ENCODE peak calls at places on chromosome 6, in ten cellular contexts. One of them, this sample, is unnamed.
A peak's percentile ranks its signal among the peaks of the same experiment; 100 is the strongest.

GRCh38 chr6:24933868-24934401 is 1.8 kb downstream of the RIPOR2 start:
- DNase-seq in effector CD4-positive, alpha-beta T cell: no peak
- DNase-seq in ELR: peak; percentile 43
- DNase-seq in heart left ventricle: no peak
- DNase-seq in kidney epithelial cell: no peak
- DNase-seq in A172: peak; percentile 40
- DNase-seq in foreskin melanocyte: no peak
- DNase-seq in head of caudate nucleus: no peak
- DNase-seq in MV-4-11: peak; percentile 4
- DNase-seq in BJ: no peak
- DNase-seq in this sample: peak; percentile 43

GRCh38 chr6:144555078-144555477 is 269.9 kb downstream of the UTRN start:
- DNase-seq in A172: no peak
- DNase-seq in BJ: no peak
- DNase-seq in heart left ventricle: no peak
- DNase-seq in MV-4-11: peak; percentile 15
- DNase-seq in foreskin melanocyte: no peak
- DNase-seq in kidney epithelial cell: no peak
- DNase-seq in ELR: no peak
- DNase-seq in head of caudate nucleus: no peak
- DNase-seq in effector CD4-positive, alpha-beta T cell: no peak
- DNase-seq in this sample: no peak

GRCh38 chr6:93124226-93124625 is 295.1 kb downstream of the EPHA7 start:
- DNase-seq in foreskin melanocyte: no peak
- DNase-seq in head of caudate nucleus: no peak
- DNase-seq in MV-4-11: no peak
- DNase-seq in BJ: no peak
- DNase-seq in A172: no peak
- DNase-seq in kidney epithelial cell: no peak
- DNase-seq in heart left ventricle: no peak
- DNase-seq in effector CD4-positive, alpha-beta T cell: no peak
- DNase-seq in ELR: no peak
- DNase-seq in this sample: peak; percentile 2

GRCh38 chr6:124056884-124057283 is 253.2 kb downstream of the NKAIN2 start:
- DNase-seq in A172: no peak
- DNase-seq in effector CD4-positive, alpha-beta T cell: no peak
- DNase-seq in ELR: no peak
- DNase-seq in BJ: no peak
- DNase-seq in head of caudate nucleus: no peak
- DNase-seq in MV-4-11: no peak
- DNase-seq in kidney epithelial cell: no peak
- DNase-seq in foreskin melanocyte: no peak
- DNase-seq in heart left ventricle: no peak
- DNase-seq in this sample: no peak

GRCh38 chr6:84583784-84584183 is 180.6 kb downstream of the TBX18 start:
- DNase-seq in kidney epithelial cell: peak; percentile 79
- DNase-seq in A172: peak; percentile 45
- DNase-seq in head of caudate nucleus: no peak
- DNase-seq in ELR: peak; percentile 12
- DNase-seq in MV-4-11: no peak
- DNase-seq in foreskin melanocyte: no peak
- DNase-seq in effector CD4-positive, alpha-beta T cell: no peak
- DNase-seq in BJ: no peak
- DNase-seq in heart left ventricle: no peak
- DNase-seq in this sample: no peak

GRCh38 chr6:166381733-166382499 is 824 bp downstream of the MPC1 start:
- DNase-seq in MV-4-11: peak; percentile 78
- DNase-seq in effector CD4-positive, alpha-beta T cell: peak; percentile 47
- DNase-seq in ELR: peak; percentile 43
- DNase-seq in foreskin melanocyte: peak; percentile 44
- DNase-seq in head of caudate nucleus: peak; percentile 71
- DNase-seq in BJ: no peak
- DNase-seq in heart left ventricle: peak; percentile 75
- DNase-seq in A172: no peak
- DNase-seq in kidney epithelial cell: no peak
- DNase-seq in this sample: peak; percentile 58

GRCh38 chr6:166592818-166593217 is 6.3 kb upstream of the RAMACL start:
- DNase-seq in MV-4-11: peak; percentile 46
- DNase-seq in kidney epithelial cell: peak; percentile 35
- DNase-seq in effector CD4-positive, alpha-beta T cell: no peak
- DNase-seq in A172: no peak
- DNase-seq in head of caudate nucleus: no peak
- DNase-seq in heart left ventricle: no peak
- DNase-seq in ELR: peak; percentile 3
- DNase-seq in BJ: no peak
- DNase-seq in foreskin melanocyte: no peak
- DNase-seq in this sample: no peak

GRCh38 chr6:87917861-87918260 is 129.8 kb upstream of the SPACA1 start:
- DNase-seq in BJ: no peak
- DNase-seq in effector CD4-positive, alpha-beta T cell: no peak
- DNase-seq in A172: no peak
- DNase-seq in head of caudate nucleus: no peak
- DNase-seq in kidney epithelial cell: no peak
- DNase-seq in foreskin melanocyte: no peak
- DNase-seq in MV-4-11: no peak
- DNase-seq in ELR: no peak
- DNase-seq in heart left ventricle: no peak
- DNase-seq in this sample: no peak

GRCh38 chr6:114288696-114289095 is 54.1 kb downstream of the HS3ST5 start:
- DNase-seq in foreskin melanocyte: peak; percentile 14
- DNase-seq in head of caudate nucleus: no peak
- DNase-seq in ELR: no peak
- DNase-seq in MV-4-11: no peak
- DNase-seq in kidney epithelial cell: no peak
- DNase-seq in BJ: no peak
- DNase-seq in effector CD4-positive, alpha-beta T cell: no peak
- DNase-seq in A172: no peak
- DNase-seq in heart left ventricle: no peak
- DNase-seq in this sample: peak; percentile 1

GRCh38 chr6:164243949-164244348 is 829.4 kb downstream of the QKI start:
- DNase-seq in A172: no peak
- DNase-seq in effector CD4-positive, alpha-beta T cell: no peak
- DNase-seq in head of caudate nucleus: no peak
- DNase-seq in ELR: no peak
- DNase-seq in BJ: no peak
- DNase-seq in heart left ventricle: no peak
- DNase-seq in kidney epithelial cell: no peak
- DNase-seq in foreskin melanocyte: no peak
- DNase-seq in MV-4-11: no peak
- DNase-seq in this sample: no peak

GRCh38 chr6:158629376-158630221 is 14.9 kb downstream of the DYNLT1 start:
- DNase-seq in head of caudate nucleus: no peak
- DNase-seq in ELR: no peak
- DNase-seq in kidney epithelial cell: no peak
- DNase-seq in heart left ventricle: peak; percentile 63
- DNase-seq in effector CD4-positive, alpha-beta T cell: no peak
- DNase-seq in A172: no peak
- DNase-seq in foreskin melanocyte: no peak
- DNase-seq in BJ: no peak
- DNase-seq in MV-4-11: no peak
- DNase-seq in this sample: peak; percentile 71

GRCh38 chr6:150685860-150686259 is 86.2 kb downstream of the PLEKHG1 start:
- DNase-seq in ELR: peak; percentile 15
- DNase-seq in heart left ventricle: no peak
- DNase-seq in effector CD4-positive, alpha-beta T cell: no peak
- DNase-seq in kidney epithelial cell: no peak
- DNase-seq in foreskin melanocyte: no peak
- DNase-seq in BJ: no peak
- DNase-seq in MV-4-11: peak; percentile 12
- DNase-seq in A172: peak; percentile 12
- DNase-seq in head of caudate nucleus: no peak
- DNase-seq in this sample: peak; percentile 23

GRCh38 chr6:43499028-43499815 is 10.9 kb downstream of the LRRC73 start:
- DNase-seq in effector CD4-positive, alpha-beta T cell: no peak
- DNase-seq in ELR: no peak
- DNase-seq in kidney epithelial cell: no peak
- DNase-seq in head of caudate nucleus: no peak
- DNase-seq in MV-4-11: no peak
- DNase-seq in BJ: no peak
- DNase-seq in foreskin melanocyte: no peak
- DNase-seq in heart left ventricle: no peak
- DNase-seq in A172: no peak
- DNase-seq in this sample: peak; percentile 75

GRCh38 chr6:168619560-168620314 is 178.8 kb downstream of the SMOC2 start:
- DNase-seq in MV-4-11: peak; percentile 36
- DNase-seq in foreskin melanocyte: no peak
- DNase-seq in kidney epithelial cell: no peak
- DNase-seq in heart left ventricle: no peak
- DNase-seq in BJ: no peak
- DNase-seq in effector CD4-positive, alpha-beta T cell: no peak
- DNase-seq in A172: no peak
- DNase-seq in ELR: no peak
- DNase-seq in head of caudate nucleus: no peak
- DNase-seq in this sample: no peak

GRCh38 chr6:6686748-6687601 is 98.5 kb downstream of the LY86 start:
- DNase-seq in BJ: no peak
- DNase-seq in ELR: peak; percentile 82
- DNase-seq in effector CD4-positive, alpha-beta T cell: no peak
- DNase-seq in A172: peak; percentile 95
- DNase-seq in kidney epithelial cell: peak; percentile 78
- DNase-seq in head of caudate nucleus: no peak
- DNase-seq in MV-4-11: peak; percentile 64
- DNase-seq in heart left ventricle: peak; percentile 96
- DNase-seq in foreskin melanocyte: peak; percentile 50
- DNase-seq in this sample: peak; percentile 91

GRCh38 chr6:63904844-63905243 is 269.2 kb downstream of the PHF3 start:
- DNase-seq in heart left ventricle: no peak
- DNase-seq in BJ: peak; percentile 4
- DNase-seq in effector CD4-positive, alpha-beta T cell: no peak
- DNase-seq in ELR: peak; percentile 67
- DNase-seq in MV-4-11: peak; percentile 87
- DNase-seq in head of caudate nucleus: no peak
- DNase-seq in A172: peak; percentile 80
- DNase-seq in kidney epithelial cell: no peak
- DNase-seq in foreskin melanocyte: no peak
- DNase-seq in this sample: no peak

GRCh38 chr6:3267162-3267561 is 8.4 kb downstream of the PSMG4 start:
- DNase-seq in MV-4-11: no peak
- DNase-seq in head of caudate nucleus: no peak
- DNase-seq in foreskin melanocyte: no peak
- DNase-seq in kidney epithelial cell: no peak
- DNase-seq in heart left ventricle: no peak
- DNase-seq in effector CD4-positive, alpha-beta T cell: no peak
- DNase-seq in ELR: no peak
- DNase-seq in A172: no peak
- DNase-seq in BJ: no peak
- DNase-seq in this sample: no peak

GRCh38 chr6:30748851-30749540 is 4.6 kb upstream of the IER3 start:
- DNase-seq in A172: no peak
- DNase-seq in foreskin melanocyte: peak; percentile 67
- DNase-seq in kidney epithelial cell: no peak
- DNase-seq in head of caudate nucleus: no peak
- DNase-seq in heart left ventricle: no peak
- DNase-seq in BJ: no peak
- DNase-seq in effector CD4-positive, alpha-beta T cell: no peak
- DNase-seq in MV-4-11: no peak
- DNase-seq in ELR: peak; percentile 86
- DNase-seq in this sample: peak; percentile 87

GRCh38 chr6:53869964-53870363 is 75.2 kb downstream of the LRRC1 start:
- DNase-seq in effector CD4-positive, alpha-beta T cell: no peak
- DNase-seq in ELR: no peak
- DNase-seq in A172: no peak
- DNase-seq in kidney epithelial cell: no peak
- DNase-seq in foreskin melanocyte: no peak
- DNase-seq in head of caudate nucleus: no peak
- DNase-seq in heart left ventricle: no peak
- DNase-seq in MV-4-11: no peak
- DNase-seq in BJ: no peak
- DNase-seq in this sample: no peak

GRCh38 chr6:53795702-53796450 is 1.1 kb downstream of the LRRC1 start:
- DNase-seq in head of caudate nucleus: peak; percentile 43
- DNase-seq in MV-4-11: no peak
- DNase-seq in effector CD4-positive, alpha-beta T cell: peak; percentile 2
- DNase-seq in A172: no peak
- DNase-seq in foreskin melanocyte: no peak
- DNase-seq in heart left ventricle: peak; percentile 55
- DNase-seq in kidney epithelial cell: no peak
- DNase-seq in BJ: no peak
- DNase-seq in ELR: peak; percentile 34
- DNase-seq in this sample: peak; percentile 29

GRCh38 chr6:164911873-164912580 is 397.4 kb downstream of the C6orf118 start:
- DNase-seq in MV-4-11: no peak
- DNase-seq in A172: no peak
- DNase-seq in BJ: no peak
- DNase-seq in kidney epithelial cell: no peak
- DNase-seq in head of caudate nucleus: no peak
- DNase-seq in foreskin melanocyte: peak; percentile 38
- DNase-seq in ELR: no peak
- DNase-seq in heart left ventricle: no peak
- DNase-seq in effector CD4-positive, alpha-beta T cell: no peak
- DNase-seq in this sample: no peak